ENCODE peak calls at places on chromosome 13, in ten cellular contexts. B is psoas muscle, X is dorsolateral prefrontal cortex, G is AG04450, Y is body of pancreas, D is breast epithelium, P is neural progenitor cell, E is cardiac muscle cell, W is aorta, S is PC-3. U is an unnamed sample.

GRCh38 chr13:107361666-107362065 is 793.7 kb upstream of the ARGLU1 start:
- DNase-seq in B (no peak), X (no peak), G (no peak), Y (no peak), D (no peak), P (no peak), E (no peak), W (no peak), S (no peak), U (no peak)

GRCh38 chr13:75305057-75305456 is 176.9 kb downstream of the TBC1D4 start:
- DNase-seq in B (no peak), X (no peak), G (no peak), Y (no peak), D (no peak), P (no peak), E (peak), W (no peak), S (no peak), U (no peak)

GRCh38 chr13:32316476-32316875 is 1.2 kb downstream of the BRCA2 start:
- DNase-seq in B (no peak), X (no peak), G (no peak), Y (no peak), D (no peak), P (no peak), E (no peak), W (no peak), S (no peak), U (no peak)

GRCh38 chr13:74115138-74115537 is 19.1 kb downstream of the KLF12 start:
- DNase-seq in B (no peak), X (no peak), G (peak), Y (no peak), D (no peak), P (no peak), E (no peak), W (no peak), S (peak), U (no peak)

GRCh38 chr13:75617230-75617629 is 18.9 kb upstream of the LMO7 start:
- DNase-seq in B (no peak), X (no peak), G (no peak), Y (no peak), D (no peak), P (no peak), E (no peak), W (no peak), S (no peak), U (no peak)

GRCh38 chr13:40445557-40445990 is 220.9 kb downstream of the FOXO1 start:
- DNase-seq in B (peak), X (no peak), G (no peak), Y (peak), D (no peak), P (no peak), E (no peak), W (no peak), S (peak), U (no peak)

GRCh38 chr13:78777973-78778372 is 119.0 kb upstream of the OBI1 start:
- DNase-seq in B (no peak), X (no peak), G (no peak), Y (no peak), D (no peak), P (no peak), E (no peak), W (no peak), S (no peak), U (no peak)

GRCh38 chr13:19860884-19861655 is 2.4 kb downstream of the ZMYM5 start:
- DNase-seq in B (no peak), X (no peak), G (no peak), Y (peak), D (no peak), P (peak), E (no peak), W (no peak), S (peak), U (no peak)

GRCh38 chr13:26465514-26465913 is 92.0 kb upstream of the WASF3 start:
- DNase-seq in B (peak), X (no peak), G (no peak), Y (no peak), D (no peak), P (no peak), E (no peak), W (no peak), S (no peak), U (no peak)

GRCh38 chr13:51246411-51247298 is 24.5 kb downstream of the FAM124A start:
- DNase-seq in B (no peak), X (peak), G (no peak), Y (no peak), D (peak), P (peak), E (peak), W (peak), S (no peak), U (peak)

GRCh38 chr13:76336889-76337844 is 549.0 kb downstream of the KCTD12 start:
- DNase-seq in B (no peak), X (no peak), G (no peak), Y (no peak), D (no peak), P (no peak), E (no peak), W (no peak), S (no peak), U (no peak)

GRCh38 chr13:51004111-51004865 is 94.7 kb downstream of the RNASEH2B start:
- DNase-seq in B (no peak), X (no peak), G (no peak), Y (no peak), D (no peak), P (no peak), E (no peak), W (no peak), S (no peak), U (no peak)

GRCh38 chr13:68897331-68897730 is 1210.3 kb upstream of the ATXN8OS start:
- DNase-seq in B (no peak), X (no peak), G (no peak), Y (no peak), D (no peak), P (no peak), E (no peak), W (no peak), S (no peak), U (no peak)

GRCh38 chr13:82947121-82948077 is 934.9 kb downstream of the SLITRK1 start:
- DNase-seq in B (no peak), X (no peak), G (no peak), Y (no peak), D (no peak), P (no peak), E (no peak), W (no peak), S (peak), U (no peak)

GRCh38 chr13:32381539-32381938 is 46.4 kb downstream of the N4BP2L1 start:
- DNase-seq in B (no peak), X (no peak), G (no peak), Y (no peak), D (no peak), P (peak), E (peak), W (no peak), S (peak), U (no peak)

GRCh38 chr13:94371855-94372254 is 107.6 kb downstream of the DCT start:
- DNase-seq in B (no peak), X (no peak), G (no peak), Y (no peak), D (no peak), P (no peak), E (no peak), W (no peak), S (no peak), U (no peak)

GRCh38 chr13:69306766-69307165 is 800.9 kb upstream of the ATXN8OS start:
- DNase-seq in B (no peak), X (no peak), G (no peak), Y (no peak), D (no peak), P (no peak), E (no peak), W (no peak), S (no peak), U (no peak)

GRCh38 chr13:73603646-73604045 is 530.6 kb downstream of the KLF12 start:
- DNase-seq in B (no peak), X (no peak), G (no peak), Y (no peak), D (no peak), P (no peak), E (no peak), W (no peak), S (no peak), U (no peak)

GRCh38 chr13:52020191-52020590 is 4.3 kb upstream of the UTP14C start:
- DNase-seq in B (no peak), X (no peak), G (no peak), Y (no peak), D (no peak), P (no peak), E (no peak), W (no peak), S (no peak), U (no peak)

GRCh38 chr13:82963466-82963865 is 918.8 kb downstream of the SLITRK1 start:
- DNase-seq in B (no peak), X (no peak), G (no peak), Y (no peak), D (no peak), P (no peak), E (no peak), W (no peak), S (no peak), U (no peak)

GRCh38 chr13:26465954-26466353 is 91.5 kb upstream of the WASF3 start:
- DNase-seq in B (no peak), X (no peak), G (no peak), Y (no peak), D (no peak), P (no peak), E (no peak), W (no peak), S (no peak), U (no peak)

GRCh38 chr13:49772828-49773227 is 19.7 kb downstream of the KPNA3 start:
- DNase-seq in B (no peak), X (no peak), G (no peak), Y (no peak), D (no peak), P (no peak), E (no peak), W (no peak), S (no peak), U (no peak)

GRCh38 chr13:40504641-40505040 is 161.8 kb downstream of the FOXO1 start:
- DNase-seq in B (no peak), X (no peak), G (no peak), Y (no peak), D (no peak), P (no peak), E (no peak), W (no peak), S (no peak), U (no peak)

GRCh38 chr13:112859817-112860190 is 109.2 kb upstream of the MCF2L start:
- DNase-seq in B (peak), X (no peak), G (peak), Y (no peak), D (no peak), P (no peak), E (no peak), W (no peak), S (peak), U (no peak)

GRCh38 chr13:74423434-74423833 is 289.2 kb upstream of the KLF12 start:
- DNase-seq in B (no peak), X (no peak), G (no peak), Y (no peak), D (no peak), P (no peak), E (no peak), W (no peak), S (no peak), U (no peak)

GRCh38 chr13:40389081-40389641 is 277.3 kb downstream of the FOXO1 start:
- DNase-seq in B (no peak), X (no peak), G (no peak), Y (no peak), D (no peak), P (no peak), E (no peak), W (no peak), S (no peak), U (no peak)

GRCh38 chr13:102089177-102089576 is 312.7 kb downstream of the FGF14 start:
- DNase-seq in B (no peak), X (no peak), G (no peak), Y (no peak), D (no peak), P (no peak), E (peak), W (no peak), S (peak), U (no peak)

GRCh38 chr13:61286148-61286745 is 129.4 kb downstream of the PCDH20 start:
- DNase-seq in B (no peak), X (no peak), G (no peak), Y (no peak), D (no peak), P (peak), E (peak), W (no peak), S (peak), U (no peak)

GRCh38 chr13:30334663-30335386 is 27.5 kb upstream of the KATNAL1 start:
- DNase-seq in B (no peak), X (no peak), G (no peak), Y (peak), D (no peak), P (peak), E (peak), W (no peak), S (peak), U (no peak)

GRCh38 chr13:30329009-30329585 is 21.7 kb upstream of the KATNAL1 start:
- DNase-seq in B (no peak), X (no peak), G (no peak), Y (no peak), D (no peak), P (no peak), E (no peak), W (no peak), S (no peak), U (no peak)

GRCh38 chr13:30332516-30333165 is 25.3 kb upstream of the KATNAL1 start:
- DNase-seq in B (no peak), X (no peak), G (no peak), Y (no peak), D (no peak), P (no peak), E (no peak), W (no peak), S (peak), U (no peak)

GRCh38 chr13:30333601-30334000 is 26.2 kb upstream of the KATNAL1 start:
- DNase-seq in B (no peak), X (no peak), G (no peak), Y (no peak), D (no peak), P (no peak), E (no peak), W (no peak), S (no peak), U (no peak)

DNA sequence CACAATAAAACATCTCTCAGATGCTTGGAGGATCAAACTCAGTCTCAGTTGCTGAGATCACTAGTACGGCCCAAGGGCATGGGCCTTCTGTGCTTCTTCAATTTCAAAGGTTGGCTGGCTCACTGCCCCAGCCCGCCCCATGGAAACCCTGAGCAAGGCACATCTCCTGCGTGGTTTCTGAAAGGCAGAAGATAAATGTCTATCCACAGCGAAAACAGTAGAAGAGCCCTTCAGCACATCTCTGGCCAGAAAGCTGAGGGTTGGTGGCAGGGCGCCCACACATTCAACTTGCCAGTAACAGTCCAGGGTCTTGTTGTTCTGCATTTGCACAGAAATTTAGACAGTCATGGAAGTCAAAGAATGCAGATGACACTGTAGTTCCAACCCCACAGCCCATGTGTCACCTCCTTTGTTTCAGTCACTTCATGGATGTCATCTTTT is 24.0 kb upstream of the KATNAL1 start:
- DNase-seq in B (peak), X (no peak), G (no peak), Y (no peak), D (no peak), P (no peak), E (no peak), W (no peak), S (no peak), U (no peak)
- H3K27ac ChIP-seq in B (no peak), X (no peak), G (no peak), Y (no peak), D (peak), P (no peak), E (no peak), W (no peak), S (no peak), U (no peak)

GRCh38 chr13:43267916-43268315 is 244.5 kb downstream of the DNAJC15 start:
- DNase-seq in B (no peak), X (no peak), G (no peak), Y (no peak), D (no peak), P (no peak), E (no peak), W (no peak), S (no peak), U (no peak)

GRCh38 chr13:43266953-43267615 is 243.7 kb downstream of the DNAJC15 start:
- DNase-seq in B (no peak), X (no peak), G (no peak), Y (no peak), D (no peak), P (peak), E (no peak), W (no peak), S (no peak), U (no peak)

GRCh38 chr13:43269037-43269476 is 245.7 kb downstream of the DNAJC15 start:
- DNase-seq in B (no peak), X (no peak), G (peak), Y (peak), D (no peak), P (no peak), E (peak), W (no peak), S (peak), U (no peak)

GRCh38 chr13:43270043-43270830 is 246.9 kb downstream of the DNAJC15 start:
- DNase-seq in B (no peak), X (no peak), G (no peak), Y (no peak), D (no peak), P (no peak), E (no peak), W (no peak), S (no peak), U (no peak)

DNA sequence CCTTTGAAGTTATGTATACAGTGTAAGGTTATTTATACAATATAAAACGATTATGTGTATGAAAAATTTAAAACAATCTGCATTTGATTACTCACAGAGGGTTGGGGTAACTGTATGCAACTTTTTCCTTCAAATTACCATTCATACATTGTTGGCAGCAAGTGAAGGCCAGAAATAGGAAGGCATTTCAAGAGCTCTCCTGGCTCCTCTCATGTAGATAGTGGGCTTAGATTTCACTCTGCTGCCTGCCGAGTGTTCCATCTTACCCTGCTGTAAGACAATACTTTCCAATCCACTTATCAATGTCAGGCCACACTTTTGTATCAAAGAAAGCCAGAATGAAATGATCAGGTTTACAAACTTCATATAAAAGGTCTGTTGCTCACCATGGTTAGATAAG is 245.2 kb downstream of the DNAJC15 start:
- DNase-seq in B (no peak), X (no peak), G (no peak), Y (no peak), D (no peak), P (peak), E (peak), W (no peak), S (no peak), U (no peak)
- H3K27ac ChIP-seq in B (no peak), X (no peak), G (peak), Y (peak), D (no peak), P (no peak), E (peak), W (no peak), S (peak), U (no peak)

GRCh38 chr13:71864094-71864980 is 2.7 kb downstream of the DACH1 start:
- DNase-seq in B (peak), X (peak), G (no peak), Y (peak), D (peak), P (peak), E (peak), W (peak), S (no peak), U (peak)
- H3K27ac ChIP-seq in B (peak), X (no peak), G (no peak), Y (no peak), D (peak), P (peak), E (no peak), W (no peak), S (no peak), U (peak)

DNA sequence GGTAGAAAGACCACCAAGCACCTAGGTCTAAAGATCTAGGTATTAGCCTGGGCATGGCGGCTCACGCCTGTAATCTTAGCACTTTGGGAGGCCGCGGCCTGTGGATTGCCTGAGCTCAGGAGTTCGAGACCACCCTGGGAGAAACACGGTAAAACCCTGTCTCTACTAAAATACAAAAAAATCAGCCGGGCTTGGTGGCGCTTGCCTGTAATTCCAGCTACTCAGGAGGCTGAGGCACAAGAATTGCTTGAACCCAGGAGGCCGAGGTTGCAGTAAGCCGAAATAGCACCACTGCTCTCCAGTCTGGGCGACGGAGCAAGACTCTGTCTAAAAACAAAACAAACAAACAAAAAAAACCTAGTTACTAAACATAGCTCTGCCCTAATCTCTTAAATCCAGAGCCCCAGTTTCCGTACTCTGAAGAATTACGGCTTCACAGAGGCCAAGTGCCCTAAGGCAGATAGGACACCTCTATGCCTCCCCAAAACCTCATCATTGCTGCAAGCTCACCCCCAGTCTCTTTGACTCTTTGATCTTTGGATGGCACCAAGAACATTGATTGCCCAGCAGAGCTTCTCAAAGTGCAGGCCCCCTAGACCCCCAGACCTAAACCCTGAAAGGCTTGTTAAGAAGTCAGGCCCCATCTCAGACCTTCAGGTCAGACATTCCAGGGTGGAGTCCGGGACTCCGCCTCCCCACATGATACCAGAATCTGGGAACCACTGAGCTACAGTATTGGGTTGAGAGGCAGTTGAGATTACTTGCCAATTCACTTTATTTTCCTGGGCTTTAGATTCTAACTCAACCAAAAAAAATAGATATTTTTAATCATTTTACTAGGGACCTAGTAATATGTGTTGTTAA is 2.8 kb downstream of the COL4A2 start:
- DNase-seq in B (no peak), X (no peak), G (no peak), Y (no peak), D (peak), P (peak), E (no peak), W (no peak), S (no peak), U (no peak)
- H3K27ac ChIP-seq in B (peak), X (no peak), G (peak), Y (no peak), D (peak), P (no peak), E (no peak), W (peak), S (no peak), U (no peak)

GRCh38 chr13:100244431-100244830 is 155.5 kb downstream of the PCCA start:
- DNase-seq in B (no peak), X (no peak), G (no peak), Y (no peak), D (no peak), P (no peak), E (no peak), W (no peak), S (no peak), U (no peak)
- H3K27ac ChIP-seq in B (no peak), X (no peak), G (no peak), Y (no peak), D (no peak), P (no peak), E (no peak), W (no peak), S (no peak), U (no peak)

GRCh38 chr13:98494769-98495168 is 82.1 kb downstream of the STK24 start:
- DNase-seq in B (no peak), X (no peak), G (no peak), Y (no peak), D (no peak), P (no peak), E (no peak), W (no peak), S (no peak), U (no peak)
- H3K27ac ChIP-seq in B (no peak), X (peak), G (no peak), Y (no peak), D (peak), P (peak), E (no peak), W (no peak), S (no peak), U (no peak)

GRCh38 chr13:44969858-44970484 is 19.3 kb downstream of the NUFIP1 start:
- DNase-seq in B (no peak), X (no peak), G (peak), Y (no peak), D (no peak), P (peak), E (peak), W (no peak), S (peak), U (peak)
- H3K27ac ChIP-seq in B (peak), X (no peak), G (no peak), Y (no peak), D (no peak), P (no peak), E (no peak), W (no peak), S (no peak), U (no peak)

U was measured in caudate nucleus.